ENCODE peak calls at places on chromosomes 11 and 22, in ten cellular contexts. S, B, D, Y, C, Z, N, E, U and R are unnamed samples.

GRCh38 chr11:130488187-130489026 is 40.0 kb downstream of the ADAMTS15 start:
- ATAC-seq in C (peak; percentile 69), U (no peak), Z (no peak), E (peak; percentile 56), B (peak; percentile 56), D (no peak), N (no peak), S (peak; percentile 83), Y (no peak), R (no peak)

GRCh38 chr11:131537729-131538128 is 167.3 kb downstream of the NTM start:
- ATAC-seq in S (no peak), N (no peak), Z (no peak), U (no peak), E (peak; percentile 27), B (no peak), Y (no peak), D (no peak), C (no peak), R (no peak)

GRCh38 chr11:79670846-79671245 is 230.0 kb upstream of the TENM4 start:
- ATAC-seq in S (no peak), C (no peak), U (no peak), B (no peak), E (no peak), Y (no peak), D (no peak), Z (no peak), N (no peak), R (no peak)

GRCh38 chr11:118956847-118957469 is 860 bp downstream of the UPK2 start:
- ATAC-seq in B (no peak), S (no peak), Y (no peak), N (no peak), D (no peak), Z (peak; percentile 26), E (no peak), C (no peak), U (no peak), R (no peak)

GRCh38 chr22:47190957-47191323 is 428.5 kb downstream of the TBC1D22A start:
- ATAC-seq in B (no peak), E (no peak), Z (no peak), D (no peak), S (no peak), C (no peak), U (no peak), Y (no peak), N (no peak), R (no peak)

GRCh38 chr11:134524876-134525845 is 113.1 kb upstream of the B3GAT1 start:
- ATAC-seq in B (no peak), U (no peak), D (no peak), N (no peak), Z (no peak), Y (no peak), S (no peak), E (no peak), C (no peak), R (no peak)

GRCh38 chr22:20117656-20118571 is 888 bp upstream of the TRMT2A start:
- ATAC-seq in U (peak; percentile 51), C (peak; percentile 13), E (no peak), N (peak; percentile 51), S (no peak), D (peak; percentile 35), B (peak; percentile 35), Y (no peak), Z (peak; percentile 35), R (no peak)

GRCh38 chr22:21582801-21583740 is 15.6 kb downstream of the UBE2L3 start:
- ATAC-seq in B (peak; percentile 38), C (peak; percentile 9), U (peak; percentile 5), Z (no peak), N (peak; percentile 34), D (no peak), S (no peak), E (no peak), Y (peak; percentile 24), R (no peak)

GRCh38 chr11:72625746-72626636 is 48.2 kb downstream of the PDE2A start:
- ATAC-seq in N (no peak), B (peak; percentile 72), Z (no peak), Y (peak; percentile 86), U (no peak), D (no peak), C (peak; percentile 80), S (peak; percentile 82), E (peak; percentile 77), R (peak; percentile 77)

GRCh38 chr11:110564676-110565343 is 135.1 kb downstream of the FDX1 start:
- ATAC-seq in U (no peak), D (no peak), E (no peak), Y (no peak), B (no peak), S (no peak), C (no peak), N (no peak), Z (no peak), R (no peak)

GRCh38 chr11:27904358-27905055 is 203.4 kb downstream of the KIF18A start:
- ATAC-seq in C (no peak), N (no peak), U (no peak), D (no peak), E (no peak), B (no peak), S (no peak), Z (peak; percentile 70), Y (no peak), R (no peak)

GRCh38 chr11:19429108-19429760 is 188.5 kb upstream of the E2F8 start:
- ATAC-seq in E (no peak), Z (no peak), Y (peak; percentile 63), U (no peak), B (no peak), C (no peak), N (no peak), S (no peak), D (no peak), R (no peak)

GRCh38 chr11:86931059-86931964 is 23.9 kb downstream of the FZD4 start:
- ATAC-seq in C (no peak), B (no peak), S (peak; percentile 32), Z (no peak), D (no peak), Y (no peak), U (no peak), N (no peak), E (no peak), R (no peak)

GRCh38 chr11:75323609-75324008 is 27.9 kb downstream of the ARRB1 start:
- ATAC-seq in Z (no peak), U (no peak), N (no peak), Y (peak; percentile 77), B (peak; percentile 20), C (peak; percentile 73), E (no peak), D (no peak), S (no peak), R (no peak)

GRCh38 chr22:31584804-31585160 is 77.2 kb downstream of the PISD start:
- ATAC-seq in S (no peak), C (no peak), E (no peak), U (no peak), B (no peak), N (no peak), D (no peak), Z (no peak), Y (no peak), R (no peak)

GRCh38 chr11:122682464-122682863 is 26.9 kb downstream of the UBASH3B start:
- ATAC-seq in Y (no peak), C (no peak), E (no peak), N (no peak), U (no peak), B (no peak), S (no peak), Z (no peak), D (no peak), R (no peak)

GRCh38 chr22:23688571-23688970 is 2.2 kb upstream of the RGL4 start:
- ATAC-seq in U (no peak), B (no peak), Y (no peak), N (no peak), Z (no peak), S (no peak), E (no peak), C (no peak), D (no peak), R (no peak)

GRCh38 chr11:3044004-3044403 is 13.2 kb downstream of the CARS1 start:
- ATAC-seq in D (no peak), U (no peak), S (no peak), B (no peak), Y (peak; percentile 17), Z (no peak), N (no peak), C (no peak), E (no peak), R (peak; percentile 40)

GRCh38 chr11:85847436-85847835 is 7.7 kb upstream of the CCDC83 start:
- ATAC-seq in Z (no peak), C (no peak), S (no peak), D (no peak), E (no peak), U (no peak), B (no peak), Y (no peak), N (no peak), R (no peak)

GRCh38 chr11:99988105-99988907 is 698.8 kb upstream of the ARHGAP42 start:
- ATAC-seq in S (peak; percentile 83), Y (peak; percentile 56), E (no peak), U (no peak), C (no peak), D (no peak), B (no peak), N (no peak), Z (no peak), R (no peak)

GRCh38 chr11:85827768-85828639 is 17.1 kb upstream of the SYTL2 start:
- ATAC-seq in E (peak; percentile 28), D (peak; percentile 67), N (peak; percentile 59), B (peak; percentile 73), Y (peak; percentile 69), U (peak; percentile 72), C (peak; percentile 48), S (no peak), Z (peak; percentile 62), R (no peak)

GRCh38 chr22:46797355-46797754 is 34.9 kb downstream of the TBC1D22A start:
- ATAC-seq in Y (no peak), S (no peak), U (no peak), D (no peak), Z (peak; percentile 69), N (no peak), B (no peak), C (no peak), E (no peak), R (no peak)

GRCh38 chr11:14635559-14635958 is 8.0 kb upstream of the PDE3B start:
- ATAC-seq in U (peak; percentile 39), C (no peak), E (no peak), B (no peak), N (no peak), Y (no peak), D (no peak), S (no peak), Z (no peak), R (no peak)

GRCh38 chr11:61270354-61271070 is 24.6 kb downstream of the VWCE start:
- ATAC-seq in Y (no peak), N (peak; percentile 76), U (peak; percentile 85), Z (no peak), S (no peak), C (no peak), E (no peak), D (no peak), B (no peak), R (no peak)

GRCh38 chr22:44805663-44806062 is 53.3 kb downstream of the ARHGAP8 start:
- ATAC-seq in Y (no peak), E (no peak), S (no peak), Z (no peak), C (no peak), B (no peak), D (no peak), U (no peak), N (no peak), R (no peak)

GRCh38 chr11:35403765-35404396 is 15.5 kb downstream of the SLC1A2 start:
- ATAC-seq in C (no peak), Z (no peak), E (no peak), B (peak; percentile 65), U (no peak), S (no peak), N (no peak), Y (peak; percentile 49), D (no peak), R (no peak)

GRCh38 chr11:22787565-22788162 is 41.9 kb downstream of the SVIP start:
- ATAC-seq in D (no peak), Z (peak; percentile 71), B (peak; percentile 56), E (no peak), U (no peak), Y (peak; percentile 89), S (no peak), C (peak; percentile 68), N (peak; percentile 53), R (no peak)

GRCh38 chr22:46262449-46263207 is 515 bp downstream of the PKDREJ start:
- ATAC-seq in Y (peak; percentile 24), Z (no peak), S (peak; percentile 66), E (peak; percentile 57), D (peak; percentile 91), N (peak; percentile 63), C (peak; percentile 46), U (peak; percentile 84), B (peak; percentile 65), R (peak; percentile 72)